ENCODE peak calls at places on chromosome 9, in four cellular contexts. J is psoas muscle, P is AML-193, Y is GM13976. O is an unnamed sample.

GRCh38 chr9:91890662-91891061 is 59.4 kb downstream of the ROR2 start:
- DNase-seq in Y (no peak), P (no peak), J (no peak), O (no peak)

GRCh38 chr9:116452227-116452626 is 234.9 kb upstream of the TRIM32 start:
- DNase-seq in Y (no peak), J (no peak), P (no peak), O (no peak)

GRCh38 chr9:16175461-16175860 is 622.6 kb downstream of the CCDC171 start:
- DNase-seq in J (no peak), P (no peak), Y (no peak), O (no peak)

GRCh38 chr9:32716955-32717354 is 66.4 kb upstream of the TMEM215 start:
- DNase-seq in J (no peak), Y (no peak), P (no peak), O (no peak)

GRCh38 chr9:693460-694390 is 147.8 kb upstream of the DMRT1 start:
- DNase-seq in Y (no peak), J (peak), P (no peak), O (no peak)

GRCh38 chr9:35960029-35960655 is 2.2 kb upstream of the OR2S2 start:
- DNase-seq in P (no peak), Y (no peak), J (no peak), O (peak)

GRCh38 chr9:14487547-14488185 is 173.7 kb upstream of the NFIB start:
- DNase-seq in P (no peak), J (no peak), Y (no peak), O (no peak)

GRCh38 chr9:22911632-22912031 is 465.0 kb downstream of the DMRTA1 start:
- DNase-seq in J (no peak), Y (no peak), P (no peak), O (no peak)

GRCh38 chr9:90445391-90445790 is 197.2 kb downstream of the DIRAS2 start:
- DNase-seq in P (no peak), J (no peak), Y (no peak), O (no peak)

GRCh38 chr9:121350993-121351561 is 19.0 kb downstream of the STOM start:
- DNase-seq in J (peak), Y (no peak), P (no peak), O (peak)

GRCh38 chr9:77807295-77807694 is 159.2 kb upstream of the GNA14 start:
- DNase-seq in Y (no peak), P (peak), J (no peak), O (peak)

GRCh38 chr9:90309809-90310522 is 332.7 kb downstream of the DIRAS2 start:
- DNase-seq in Y (no peak), J (no peak), P (no peak), O (no peak)

GRCh38 chr9:127525426-127526188 is 74.3 kb downstream of the LRSAM1 start:
- DNase-seq in Y (no peak), P (peak), J (no peak), O (peak)

GRCh38 chr9:98201102-98201501 is 8.7 kb upstream of the CORO2A start:
- DNase-seq in P (no peak), J (no peak), Y (peak), O (no peak)

GRCh38 chr9:128946945-128947422 is 419 bp downstream of the DOLK start:
- DNase-seq in Y (no peak), J (peak), P (no peak), O (peak)

GRCh38 chr9:109115931-109116541 is 3.7 kb downstream of the TMEM245 start:
- DNase-seq in P (no peak), Y (no peak), J (no peak), O (no peak)

GRCh38 chr9:137370865-137371520 is 52.0 kb downstream of the EXD3 start:
- DNase-seq in Y (no peak), P (no peak), J (peak), O (peak)

GRCh38 chr9:122011818-122012498 is 81.2 kb downstream of the TTLL11 start:
- DNase-seq in Y (no peak), P (no peak), J (no peak), O (no peak)

GRCh38 chr9:83622433-83622813 is 520 bp upstream of the IDNK start:
- DNase-seq in J (no peak), Y (peak), P (no peak), O (no peak)

GRCh38 chr9:126695186-126696090 is 81.7 kb downstream of the LMX1B start:
- DNase-seq in J (peak), P (no peak), Y (no peak), O (no peak)

GRCh38 chr9:82783045-82783444 is 279.9 kb downstream of the RASEF start:
- DNase-seq in Y (no peak), P (no peak), J (no peak), O (no peak)

GRCh38 chr9:31248156-31248555 is 1136.3 kb upstream of the ACO1 start:
- DNase-seq in P (no peak), J (no peak), Y (no peak), O (no peak)

GRCh38 chr9:74817281-74818181 is 70.2 kb downstream of the TRPM6 start:
- DNase-seq in Y (no peak), J (no peak), P (no peak), O (no peak)

GRCh38 chr9:132164604-132165362 is 2.9 kb downstream of the NTNG2 start:
- DNase-seq in J (peak), Y (no peak), P (no peak), O (no peak)

O was measured in cardiac muscle cell.